ENCODE peak calls at places on chromosomes 11 and 22, in four cellular contexts. A is spleen; M is CD4-positive, CD25-positive, alpha-beta regulatory T cell; F is CD8-positive, alpha-beta T cell. Q is an unnamed sample. For H3K4me1, H3K9me3 and H3K36me3, the result is how much of the 10 kb centered on the place peaks cover.

GRCh38 chr11:10778217-10778970 is 27.3 kb downstream of the CTR9 start:
- DNase-seq in F (no peak), M (no peak), A (no peak), Q (no peak)

GRCh38 chr11:22432331-22433065 is 94.3 kb downstream of the SLC17A6 start:
- DNase-seq in M (no peak), A (peak), F (no peak), Q (peak)

GRCh38 chr11:116615211-116615865 is 157.4 kb downstream of the BUD13 start:
- DNase-seq in A (no peak), F (no peak), M (no peak), Q (no peak)

GRCh38 chr22:16970446-16970845 is 37.6 kb downstream of the GAB4 start:
- DNase-seq in M (no peak), F (no peak), A (no peak), Q (no peak)

GRCh38 chr22:41739576-41739975 is 40.3 kb downstream of the MEI1 start:
- DNase-seq in F (no peak), M (no peak), A (no peak), Q (no peak)

GRCh38 chr11:79209540-79210266 is 231.1 kb downstream of the TENM4 start:
- DNase-seq in F (no peak), M (no peak), A (no peak), Q (no peak)

GRCh38 chr11:104327864-104328513 is 164.0 kb upstream of the PDGFD start:
- DNase-seq in M (no peak), F (no peak), A (no peak), Q (no peak)

GRCh38 chr11:61872935-61873565 is 18.3 kb downstream of the FADS3 start:
- DNase-seq in F (no peak), A (no peak), M (no peak), Q (no peak)

GRCh38 chr11:118608268-118609214 is 1.1 kb downstream of the PHLDB1 start:
- DNase-seq in F (peak), M (peak), A (peak), Q (peak)

GRCh38 chr11:96254087-96254486 is 88.9 kb downstream of the MAML2 start:
- DNase-seq in M (no peak), F (no peak), A (no peak), Q (no peak)

GRCh38 chr11:8989411-8989810 is 14.4 kb downstream of the NRIP3 start:
- DNase-seq in M (no peak), F (no peak), A (no peak), Q (no peak)

GRCh38 chr11:59574467-59574866 is 41.1 kb downstream of the OSBP start:
- DNase-seq in A (no peak), M (no peak), F (no peak), Q (no peak)

GRCh38 chr11:118224512-118225180 is at the start of gene JAML:
- DNase-seq in M (peak), F (peak), A (no peak), Q (no peak)

GRCh38 chr22:33969052-33969451 is 48.8 kb upstream of the LARGE1 start:
- DNase-seq in F (no peak), A (no peak), M (no peak), Q (no peak)

GRCh38 chr11:102155676-102156075 is 45.4 kb downstream of the YAP1 start:
- DNase-seq in A (no peak), M (no peak), F (no peak), Q (no peak)

GRCh38 chr11:59754494-59754858 is 700 bp upstream of the STX3 start:
- DNase-seq in A (peak), F (no peak), M (no peak), Q (no peak)

GRCh38 chr22:50569896-50570535 is 7.3 kb upstream of the SYCE3 start:
- DNase-seq in M (no peak), A (no peak), F (no peak), Q (no peak)

GRCh38 chr11:66595245-66595904 is 2.4 kb downstream of the CCS start:
- DNase-seq in F (no peak), A (no peak), M (peak), Q (peak)

GRCh38 chr11:68302256-68303054 is 9.9 kb upstream of the LRP5 start:
- DNase-seq in F (no peak), M (no peak), A (peak), Q (no peak)

GRCh38 chr11:94201004-94201465 is 72.4 kb downstream of the PANX1 start:
- DNase-seq in A (no peak), F (no peak), M (no peak), Q (no peak)

GRCh38 chr11:118114266-118114665 is 27.5 kb upstream of the SMIM35 start:
- DNase-seq in A (no peak), F (no peak), M (no peak), Q (no peak)

GRCh38 chr11:72263363-72263762 is 19.4 kb upstream of the PHOX2A start:
- DNase-seq in M (no peak), F (no peak), A (no peak), Q (no peak)

GRCh38 chr11:69541501-69542313 is 60.2 kb downstream of the LINC01488 start:
- DNase-seq in A (peak), M (no peak), F (no peak), Q (no peak)

GRCh38 chr22:22182218-22182989 is 62.2 kb upstream of the VPREB1 start:
- DNase-seq in F (no peak), A (no peak), M (no peak), Q (no peak)

GRCh38 chr11:111764621-111765020 is 1.6 kb downstream of the PPP2R1B start:
- DNase-seq in M (no peak), A (no peak), F (no peak), Q (no peak)

GRCh38 chr11:69934861-69935494 is 115.8 kb upstream of the FGF3 start:
- DNase-seq in M (no peak), F (no peak), A (peak), Q (peak)

GRCh38 chr11:33636104-33636503 is 64.5 kb downstream of the C11orf91 start:
- DNase-seq in M (no peak), F (no peak), A (no peak), Q (no peak)

GRCh38 chr11:9853929-9854557 is 190.2 kb downstream of the SWAP70 start:
- DNase-seq in A (no peak), M (no peak), F (no peak), Q (no peak)

GRCh38 chr22:40995821-40996220 is 44.6 kb downstream of the RBX1 start:
- DNase-seq in F (no peak), A (no peak), M (no peak), Q (no peak)

GRCh38 chr22:42111798-42112197 is 18.8 kb downstream of the CYP2D6 start:
- DNase-seq in F (no peak), M (no peak), A (no peak), Q (no peak)

GRCh38 chr11:61075891-61076290 is 26.4 kb upstream of the CD5 start:
- DNase-seq in F (no peak), A (no peak), M (no peak), Q (no peak)

GRCh38 chr11:77193915-77194830 is 66.1 kb downstream of the MYO7A start:
- DNase-seq in A (peak), M (no peak), F (no peak), Q (peak)

GRCh38 chr22:43263645-43264514 is 76.9 kb upstream of the TTLL12 start:
- DNase-seq in F (peak), M (peak), A (peak), Q (peak)

GRCh38 chr11:95596011-95596489 is 193.5 kb downstream of the FAM76B start:
- DNase-seq in M (no peak), A (no peak), F (no peak), Q (no peak)

GRCh38 chr22:46295277-46295971 is 1.2 kb upstream of the GTSE1 start:
- DNase-seq in M (no peak), F (no peak), A (no peak), Q (no peak)

GRCh38 chr11:117554601-117555333 is 227.1 kb downstream of the CEP164 start:
- DNase-seq in A (peak), F (no peak), M (no peak), Q (no peak)

GRCh38 chr11:2532704-2533641 is 88.2 kb downstream of the KCNQ1 start:
- DNase-seq in M (peak), F (peak), A (peak), Q (peak)

GRCh38 chr11:96050435-96051182 is 126.7 kb upstream of the MTMR2 start:
- DNase-seq in M (no peak), A (no peak), F (no peak), Q (no peak)

GRCh38 chr11:58719406-58720117 is 12.2 kb downstream of the GLYAT start:
- DNase-seq in A (no peak), F (no peak), M (no peak), Q (no peak)

GRCh38 chr22:38353142-38353629 is 36.0 kb upstream of the CSNK1E start:
- DNase-seq in A (peak), M (peak), F (peak), Q (peak)

GRCh38 chr22:27885977-27886842 is 32.8 kb downstream of the PITPNB start:
- DNase-seq in M (peak), A (no peak), F (no peak), Q (no peak)

GRCh38 chr22:27892811-27893210 is 26.2 kb downstream of the PITPNB start:
- DNase-seq in M (no peak), A (no peak), F (no peak), Q (no peak)

GRCh38 chr22:27892064-27892463 is 27.0 kb downstream of the PITPNB start:
- DNase-seq in M (no peak), A (no peak), F (no peak), Q (no peak)

GRCh38 chr22:27886843-27887151 is 32.3 kb downstream of the PITPNB start:
- DNase-seq in F (no peak), M (no peak), A (no peak), Q (no peak)

GRCh38 chr22:27888310-27888709 is 30.7 kb downstream of the PITPNB start:
- DNase-seq in M (no peak), A (no peak), F (no peak), Q (no peak)
- H3K4me1 ChIP-seq in M (under half), A (under half), F (under half), Q (under half)

DNA sequence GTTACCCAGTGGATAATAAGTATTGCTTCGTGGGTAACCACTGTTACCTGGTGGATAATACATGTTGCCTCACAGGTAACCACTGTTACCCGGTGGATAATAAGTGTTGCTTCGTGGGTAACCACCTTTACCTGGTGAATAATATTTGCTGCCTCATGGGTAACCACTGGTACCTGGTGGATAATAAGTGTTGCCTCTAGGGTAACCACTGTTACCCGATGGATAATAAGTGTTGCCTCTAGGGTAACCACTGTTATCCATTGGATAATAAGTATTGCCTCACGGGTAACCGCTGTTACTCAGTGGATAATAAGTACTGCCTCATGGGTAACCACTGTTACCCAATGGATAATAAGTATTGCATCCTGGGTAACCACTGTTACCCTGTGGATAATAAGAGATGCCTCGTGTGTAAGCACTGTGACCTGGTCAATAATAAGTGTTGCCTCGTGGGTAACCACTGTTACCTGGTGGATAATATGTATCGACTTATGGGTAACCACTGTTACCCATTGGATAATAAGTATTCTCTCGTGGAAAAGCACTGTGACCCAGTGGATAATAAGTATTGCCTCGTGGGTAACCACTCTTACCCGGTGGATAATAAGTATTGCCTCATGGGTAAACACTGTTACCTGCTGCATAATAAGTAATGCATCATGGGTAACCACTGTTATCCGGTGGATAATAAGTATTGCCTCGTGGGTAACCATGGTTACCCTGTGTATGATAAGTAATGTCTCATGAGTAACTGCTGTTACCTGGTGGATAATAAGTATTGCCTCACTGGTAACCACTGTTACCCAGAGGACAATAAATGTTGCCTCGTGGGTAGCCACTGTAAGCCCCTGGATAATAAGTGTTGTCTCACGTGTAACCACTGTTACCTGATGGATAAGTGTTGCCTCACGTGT is 20.1 kb upstream of the NXPE4 start:
- DNase-seq in M (no peak), A (no peak), F (no peak), Q (no peak)
- H3K9me3 ChIP-seq in M (under half), A (under half), F (under half), Q (under half)

GRCh38 chr11:19444231-19444630 is 203.5 kb upstream of the E2F8 start:
- DNase-seq in A (no peak), F (no peak), M (no peak), Q (no peak)

GRCh38 chr11:19451609-19452008 is 210.9 kb upstream of the E2F8 start:
- DNase-seq in M (no peak), A (no peak), F (no peak), Q (no peak)

GRCh38 chr11:19450282-19450681 is 209.5 kb upstream of the E2F8 start:
- DNase-seq in M (no peak), F (no peak), A (no peak), Q (no peak)

GRCh38 chr11:19445771-19446170 is 205.0 kb upstream of the E2F8 start:
- DNase-seq in M (no peak), A (no peak), F (no peak), Q (no peak)

GRCh38 chr11:19447150-19447566 is 206.4 kb upstream of the E2F8 start:
- DNase-seq in A (no peak), F (no peak), M (no peak), Q (no peak)
- H3K36me3 ChIP-seq in A (under half), F (under half), M (under half), Q (under half)

DNA sequence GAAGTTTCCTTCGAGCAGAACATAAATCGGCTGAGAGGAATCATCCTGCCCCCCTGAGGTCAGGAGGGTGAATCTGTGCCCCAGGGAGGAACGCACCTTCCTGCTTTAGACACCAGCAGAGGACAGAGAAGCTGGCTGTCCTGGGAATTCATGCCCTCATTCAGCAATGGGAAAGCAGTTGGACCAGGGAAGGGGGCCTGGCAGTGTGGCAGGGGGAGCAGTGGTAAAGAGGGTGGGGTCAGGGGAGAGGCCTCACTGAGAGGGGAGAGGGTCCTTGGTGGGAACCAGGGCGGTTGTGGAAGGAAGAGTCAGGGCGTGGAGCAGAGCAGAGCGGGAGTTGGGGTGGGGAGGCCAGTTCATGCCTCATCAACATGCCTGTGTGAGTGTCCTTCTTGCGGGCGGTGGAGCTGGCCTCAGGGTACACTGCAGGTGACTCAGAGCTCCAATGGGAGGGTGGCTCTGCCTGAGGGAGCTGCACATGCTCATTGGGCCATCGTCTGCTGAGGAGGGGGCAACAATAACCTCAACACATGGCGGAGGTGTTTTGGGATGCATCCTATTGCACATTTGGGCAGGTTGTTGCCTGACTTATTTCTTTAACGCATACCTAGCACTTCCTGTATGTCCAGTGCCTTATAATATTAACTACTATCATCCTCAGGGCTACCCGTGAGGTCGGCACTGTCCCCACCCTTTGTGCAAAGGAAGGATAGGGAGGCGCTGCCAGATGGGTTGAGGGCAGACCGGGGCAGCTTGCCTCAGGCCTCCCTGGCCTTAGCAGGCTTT is 23.2 kb downstream of the MED15 start:
- DNase-seq in M (no peak), F (no peak), A (no peak), Q (no peak)
- H3K4me1 ChIP-seq in M (under half), F (under half), A (under half), Q (under half)

DNA sequence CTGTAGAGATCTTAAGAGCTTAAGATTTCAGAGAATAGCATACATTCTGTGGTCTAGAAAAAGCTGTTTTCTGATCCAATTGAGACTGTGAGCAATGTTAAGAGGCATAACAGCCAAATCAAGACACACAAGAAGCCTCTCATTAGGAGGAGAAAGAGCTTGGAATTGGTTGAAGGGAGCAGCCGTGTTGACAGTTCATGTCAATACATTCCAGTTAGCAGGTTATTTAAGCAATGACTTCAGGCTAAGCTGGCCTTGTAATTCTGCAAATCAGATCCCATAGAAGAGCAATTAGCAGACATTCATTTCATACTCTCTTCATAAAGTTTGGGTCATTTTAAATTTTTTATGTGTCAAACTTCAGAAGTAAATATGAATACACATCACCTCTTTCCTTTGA is 50.8 kb downstream of the ETS1 start:
- DNase-seq in F (no peak), A (no peak), M (no peak), Q (no peak)
- H3K9me3 ChIP-seq in F (under half), A (under half), M (under half), Q (under half)

GRCh38 chr11:46663277-46663940 is 37.0 kb downstream of the ARHGAP1 start:
- DNase-seq in F (no peak), M (no peak), A (no peak), Q (no peak)

GRCh38 chr11:46666982-46667590 is 33.3 kb downstream of the ARHGAP1 start:
- DNase-seq in M (no peak), F (no peak), A (no peak), Q (no peak)

GRCh38 chr11:46664612-46665011 is 35.8 kb downstream of the ARHGAP1 start:
- DNase-seq in A (no peak), M (no peak), F (no peak), Q (no peak)

GRCh38 chr11:46666516-46666915 is 33.9 kb downstream of the ARHGAP1 start:
- DNase-seq in F (no peak), A (no peak), M (no peak), Q (no peak)

GRCh38 chr11:46665356-46665755 is 35.1 kb downstream of the ARHGAP1 start:
- DNase-seq in A (no peak), M (no peak), F (no peak), Q (no peak)
- H3K36me3 ChIP-seq in A (under half), M (half or more), F (under half), Q (half or more)

DNA sequence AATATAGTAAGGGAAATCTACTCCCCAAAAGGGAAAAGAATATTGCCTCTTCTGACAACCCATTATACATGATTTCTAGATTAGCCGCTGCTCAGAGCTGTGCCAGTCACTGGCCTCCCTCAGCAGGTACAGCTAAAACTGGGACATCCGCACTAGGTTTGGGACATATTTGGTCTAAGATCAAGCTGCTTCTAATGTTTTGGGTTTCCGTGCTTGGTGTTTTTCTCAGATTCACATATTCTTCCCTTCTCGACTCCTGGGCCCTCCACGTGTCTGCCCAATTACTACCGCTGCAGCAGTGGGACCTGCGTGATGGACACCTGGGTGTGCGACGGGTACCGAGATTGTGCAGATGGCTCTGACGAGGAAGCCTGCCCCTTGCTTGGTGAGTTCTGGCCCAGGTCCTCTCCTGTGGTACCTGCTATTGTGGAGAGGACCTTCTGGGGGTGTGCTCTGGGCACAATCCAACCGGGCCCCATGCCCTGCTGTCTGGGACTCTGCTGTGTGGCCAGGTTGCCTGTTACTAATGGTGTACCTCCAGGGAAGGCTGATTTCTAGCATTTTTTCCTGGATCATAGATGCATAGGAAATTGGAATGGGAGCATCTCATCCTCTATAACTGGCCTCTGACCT is 138.1 kb upstream of the SORL1-AS1 start:
- DNase-seq in F (no peak), M (no peak), A (no peak), Q (no peak)
- H3K4me1 ChIP-seq in F (under half), M (under half), A (under half), Q (under half)